ENCODE peak calls at places on chromosomes 11 and 22, in five cellular contexts. L is naive thymus-derived CD8-positive, alpha-beta T cell; A is fibroblast of the aortic adventitia; R is activated CD4-positive, alpha-beta T cell treated with anti-CD3 and anti-CD28 coated beads for 36 hours; V is Calu3. H is an unnamed sample.

GRCh38 chr11:110000858-110001257 is 92.3 kb upstream of the ZC3H12C start:
- DNase-seq in V (no peak), R (no peak), L (no peak), A (peak), H (no peak)

GRCh38 chr11:133937015-133937414 is 19.8 kb downstream of the IGSF9B start:
- DNase-seq in V (no peak), A (no peak), L (no peak), R (no peak), H (no peak)

GRCh38 chr22:22941831-22942510 is 54.4 kb downstream of the IGLL5 start:
- DNase-seq in V (no peak), R (no peak), L (no peak), A (no peak), H (no peak)

GRCh38 chr11:77879218-77879617 is 58.3 kb downstream of the AAMDC start:
- DNase-seq in V (no peak), A (peak), L (no peak), R (no peak), H (peak)

GRCh38 chr11:19116315-19116970 is 525 bp upstream of the ZDHHC13 start:
- DNase-seq in A (no peak), R (peak), V (no peak), L (no peak), H (no peak)

GRCh38 chr11:115678942-115679341 is 174.7 kb upstream of the CADM1 start:
- DNase-seq in V (no peak), L (no peak), A (no peak), R (no peak), H (no peak)

GRCh38 chr11:19753451-19754041 is 40.9 kb downstream of the NAV2 start:
- DNase-seq in V (peak), A (no peak), L (no peak), R (no peak), H (no peak)

GRCh38 chr11:119207300-119207570 is 1.1 kb downstream of the CBL start:
- DNase-seq in L (no peak), V (no peak), R (no peak), A (peak), H (no peak)

GRCh38 chr11:106603971-106604370 is 414.3 kb downstream of the GUCY1A2 start:
- DNase-seq in V (no peak), R (no peak), L (no peak), A (no peak), H (no peak)

GRCh38 chr22:37594237-37594636 is 14.3 kb upstream of the LGALS2 start:
- DNase-seq in A (no peak), R (no peak), L (no peak), V (peak), H (no peak)

GRCh38 chr11:128048121-128048520 is 539.2 kb downstream of the ETS1 start:
- DNase-seq in L (no peak), V (no peak), R (no peak), A (no peak), H (no peak)

GRCh38 chr22:44525872-44526271 is 27.8 kb upstream of the RTL6 start:
- DNase-seq in V (no peak), R (no peak), A (no peak), L (no peak), H (no peak)

GRCh38 chr11:113378013-113378412 is 9.6 kb upstream of the ANKK1 start:
- DNase-seq in L (no peak), A (no peak), V (no peak), R (no peak), H (no peak)

GRCh38 chr22:24482586-24482985 is 12.5 kb upstream of the UPB1 start:
- DNase-seq in A (peak), R (no peak), V (no peak), L (no peak), H (peak)

GRCh38 chr11:61917357-61918109 is at the start of gene RAB3IL1:
- DNase-seq in L (no peak), R (peak), A (peak), V (peak), H (no peak)

GRCh38 chr11:114158886-114159285 is 99.4 kb downstream of the ZBTB16 start:
- DNase-seq in V (no peak), A (no peak), R (no peak), L (no peak), H (no peak)

GRCh38 chr22:35645646-35646045 is 2.6 kb upstream of the APOL6 start:
- DNase-seq in A (no peak), R (no peak), L (no peak), V (no peak), H (no peak)

GRCh38 chr11:74720596-74721478 is 10.4 kb downstream of the CHRDL2 start:
- DNase-seq in L (no peak), A (peak), R (no peak), V (no peak), H (no peak)

GRCh38 chr11:70326365-70326803 is 55.9 kb downstream of the PPFIA1 start:
- DNase-seq in L (no peak), A (peak), R (no peak), V (no peak), H (peak)

GRCh38 chr11:79570104-79570503 is 129.3 kb upstream of the TENM4 start:
- DNase-seq in A (no peak), L (no peak), V (no peak), R (no peak), H (no peak)

GRCh38 chr22:31425331-31426050 is 26.1 kb downstream of the DRG1 start:
- DNase-seq in R (no peak), L (no peak), V (no peak), A (no peak), H (no peak)

GRCh38 chr11:18282626-18283025 is 16.6 kb downstream of the SAA1 start:
- DNase-seq in R (no peak), L (no peak), V (no peak), A (no peak), H (no peak)

GRCh38 chr11:16526947-16527346 is 170.6 kb upstream of the SOX6 start:
- DNase-seq in V (no peak), R (no peak), A (no peak), L (no peak), H (no peak)

GRCh38 chr11:44823920-44824704 is 97.3 kb downstream of the TSPAN18 start:
- DNase-seq in A (no peak), L (no peak), R (no peak), V (no peak), H (no peak)

GRCh38 chr11:68139395-68139794 is 18.2 kb upstream of the CHKA start:
- DNase-seq in R (no peak), V (no peak), A (no peak), L (no peak), H (no peak)

H was measured in fibroblast of the conjunctiva.